ENCODE peak calls at places on chromosomes 3 and 15, in nine cellular contexts. R, X, O, E, T, M, V, U and B are unnamed samples.

GRCh38 chr3:141366285-141367037 is 1.8 kb upstream of the ZBTB38 start:
- DNase-seq in R (no peak), X (no peak), O (no peak), E (no peak), T (peak), M (peak), V (no peak), U (peak), B (peak)

GRCh38 chr3:4574426-4574965 is 81.3 kb downstream of the ITPR1 start:
- DNase-seq in R (no peak), X (no peak), O (no peak), E (no peak), T (no peak), M (no peak), V (no peak), U (no peak), B (no peak)

GRCh38 chr15:65646486-65646885 is 24.7 kb downstream of the SLC24A1 start:
- DNase-seq in R (no peak), X (no peak), O (no peak), E (no peak), T (peak), M (no peak), V (no peak), U (no peak), B (peak)

GRCh38 chr15:91561371-91562100 is 292.0 kb upstream of the SLCO3A1 start:
- DNase-seq in R (peak), X (no peak), O (no peak), E (no peak), T (peak), M (peak), V (no peak), U (peak), B (no peak)

GRCh38 chr3:125125822-125126245 is 70.0 kb upstream of the HEG1 start:
- DNase-seq in R (no peak), X (no peak), O (peak), E (no peak), T (peak), M (no peak), V (no peak), U (no peak), B (peak)

GRCh38 chr15:70507772-70508351 is 255.5 kb downstream of the UACA start:
- DNase-seq in R (no peak), X (no peak), O (no peak), E (no peak), T (peak), M (no peak), V (no peak), U (peak), B (no peak)

GRCh38 chr3:121648219-121648958 is 12.3 kb downstream of the HCLS1 start:
- DNase-seq in R (peak), X (no peak), O (no peak), E (no peak), T (peak), M (no peak), V (no peak), U (no peak), B (no peak)

GRCh38 chr3:132983143-132983770 is 54.9 kb upstream of the TMEM108 start:
- DNase-seq in R (no peak), X (no peak), O (no peak), E (no peak), T (no peak), M (no peak), V (no peak), U (no peak), B (no peak)

GRCh38 chr3:184491011-184491576 is 70.5 kb upstream of the EPHB3 start:
- DNase-seq in R (no peak), X (no peak), O (no peak), E (no peak), T (no peak), M (no peak), V (no peak), U (peak), B (no peak)

GRCh38 chr15:78712797-78713515 is 71.9 kb upstream of the CHRNB4 start:
- DNase-seq in R (no peak), X (no peak), O (peak), E (no peak), T (no peak), M (no peak), V (no peak), U (no peak), B (no peak)

GRCh38 chr3:37628711-37629301 is 232.9 kb upstream of the CTDSPL start:
- DNase-seq in R (peak), X (no peak), O (no peak), E (no peak), T (peak), M (peak), V (no peak), U (no peak), B (no peak)

GRCh38 chr15:47715856-47716445 is 1.4 kb upstream of the SEMA6D start:
- DNase-seq in R (peak), X (no peak), O (no peak), E (peak), T (no peak), M (no peak), V (no peak), U (no peak), B (no peak)

GRCh38 chr3:134079761-134080160 is 50.0 kb upstream of the SLCO2A1 start:
- DNase-seq in R (no peak), X (no peak), O (no peak), E (no peak), T (no peak), M (no peak), V (no peak), U (no peak), B (no peak)

GRCh38 chr3:36380171-36381031 is at the start of gene STAC:
- DNase-seq in R (no peak), X (no peak), O (peak), E (no peak), T (no peak), M (no peak), V (no peak), U (peak), B (peak)

GRCh38 chr3:141939759-141940158 is 63.3 kb downstream of the ATP1B3 start:
- DNase-seq in R (no peak), X (no peak), O (peak), E (no peak), T (no peak), M (no peak), V (no peak), U (no peak), B (no peak)

GRCh38 chr15:78457101-78457500 is 19.1 kb downstream of the IREB2 start:
- DNase-seq in R (no peak), X (no peak), O (no peak), E (no peak), T (peak), M (no peak), V (no peak), U (peak), B (peak)

GRCh38 chr3:13536832-13537231 is 12.1 kb upstream of the FBLN2 start:
- DNase-seq in R (no peak), X (no peak), O (no peak), E (no peak), T (no peak), M (no peak), V (no peak), U (no peak), B (no peak)